ENCODE peak calls at places on chromosomes 4 and X, in six cellular contexts. O is GM10248, L is AG09319, I is endothelial cell of umbilical vein, P is HFFc6, V is left lung. S is an unnamed sample.

GRCh38 chr4:3870567-3870962 is 104.4 kb downstream of the ADRA2C start:
- DNase-seq in O (no peak), L (no peak), V (peak), I (no peak), P (no peak), S (no peak)

GRCh38 chrX:31331045-31331444 is 259.2 kb upstream of the FTHL17 start:
- DNase-seq in I (no peak), L (no peak), O (no peak), V (no peak), P (no peak), S (no peak)

GRCh38 chrX:132957211-132958085 is 981 bp downstream of the HS6ST2 start:
- DNase-seq in V (no peak), I (peak), O (no peak), L (no peak), P (no peak), S (peak)

GRCh38 chr4:161629694-161630441 is 533.9 kb downstream of the FSTL5 start:
- DNase-seq in L (no peak), V (no peak), P (no peak), I (peak), O (no peak), S (no peak)

GRCh38 chrX:13029341-13029740 is 15.1 kb downstream of the FAM9C start:
- DNase-seq in O (no peak), V (peak), P (peak), I (no peak), L (no peak), S (no peak)

GRCh38 chrX:47497274-47497673 is 14.3 kb upstream of the ZNF41 start:
- DNase-seq in L (no peak), I (peak), P (peak), V (no peak), O (no peak), S (no peak)

GRCh38 chrX:69551421-69552009 is 47.4 kb downstream of the NALF2 start:
- DNase-seq in L (no peak), P (no peak), O (no peak), V (no peak), I (no peak), S (no peak)

GRCh38 chrX:108464604-108465003 is 25.0 kb downstream of the COL4A5 start:
- DNase-seq in L (no peak), O (no peak), I (no peak), P (no peak), V (no peak), S (no peak)

GRCh38 chr4:80916770-80917169 is 113.7 kb upstream of the BMP3 start:
- DNase-seq in O (no peak), L (no peak), V (no peak), I (no peak), P (no peak), S (no peak)

GRCh38 chr4:105453550-105454201 is 20.2 kb downstream of the PPA2 start:
- DNase-seq in V (no peak), I (no peak), P (no peak), O (peak), L (no peak), S (no peak)
- TF ChIP-seq CTCF in V (no peak), I (no peak), P (no peak), O (no peak), L (no peak), S (no peak)

DNA sequence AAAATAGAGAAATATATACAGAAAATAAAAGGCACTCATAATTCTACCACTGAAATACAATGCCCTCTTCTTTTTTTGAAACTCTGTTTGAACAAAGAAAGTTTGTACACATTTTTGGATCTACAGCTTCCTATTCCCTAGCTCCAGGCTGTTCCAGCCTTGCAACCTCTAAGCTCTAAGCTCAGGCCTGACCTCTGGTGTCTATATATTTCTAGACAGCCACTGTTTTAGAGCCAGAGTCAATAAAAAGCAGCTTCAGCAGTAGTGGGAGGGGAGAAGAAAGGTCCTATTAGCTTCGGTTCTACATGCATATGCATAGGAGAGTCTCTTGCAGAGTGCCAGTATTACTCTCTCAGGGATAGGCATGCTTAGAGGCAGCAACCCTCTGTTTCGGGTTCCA is 39.7 kb downstream of the CLDN2 start:
- DNase-seq in V (no peak), O (no peak), L (no peak), P (peak), I (peak), S (no peak)
- TF ChIP-seq CTCF in V (no peak), O (no peak), L (peak), P (peak), I (peak), S (no peak)

GRCh38 chr4:66972087-66972486 is 573.2 kb downstream of the CENPC start:
- DNase-seq in I (no peak), O (no peak), P (no peak), V (no peak), L (no peak), S (no peak)
- TF ChIP-seq CTCF in I (no peak), O (no peak), P (no peak), V (no peak), L (no peak), S (no peak)

DNA sequence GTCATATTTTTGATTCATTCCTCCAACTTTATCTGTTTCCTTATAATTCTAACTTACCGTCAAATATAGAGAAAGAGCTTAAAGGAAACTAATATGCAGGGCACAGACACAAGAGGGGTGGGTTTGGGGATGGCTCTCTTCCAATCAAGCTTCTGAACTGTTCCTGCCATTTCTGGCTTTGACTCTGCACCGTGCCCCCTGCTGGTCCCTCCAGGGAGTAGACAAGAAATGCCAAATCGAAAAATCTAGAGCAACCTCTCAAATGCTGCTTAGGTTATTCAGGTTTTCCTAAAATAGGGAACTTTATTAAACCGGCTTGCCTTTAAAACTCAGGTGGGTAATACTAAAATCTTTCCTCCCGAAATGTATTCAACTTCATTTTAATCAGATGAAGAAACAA is 39.8 kb upstream of the VCX3A start:
- DNase-seq in O (no peak), I (no peak), L (no peak), P (no peak), V (no peak), S (no peak)
- TF ChIP-seq CTCF in O (no peak), I (no peak), L (no peak), P (no peak), V (no peak), S (no peak)

GRCh38 chrX:124863303-124863702 is 456.4 kb upstream of the TEX13C start:
- DNase-seq in I (no peak), V (no peak), L (no peak), P (no peak), O (no peak), S (no peak)
- TF ChIP-seq CTCF in I (no peak), V (no peak), L (no peak), P (no peak), O (no peak), S (no peak)

GRCh38 chrX:152821145-152821765 is 9.3 kb downstream of the CETN2 start:
- DNase-seq in I (peak), L (no peak), P (peak), O (no peak), V (no peak), S (no peak)
- TF ChIP-seq CTCF in I (peak), L (peak), P (peak), O (peak), V (peak), S (peak)

GRCh38 chr4:153573881-153574807 is 108.0 kb downstream of the TMEM131L start:
- DNase-seq in V (peak), L (peak), P (peak), O (peak), I (peak), S (no peak)
- TF ChIP-seq CTCF in V (peak), L (peak), P (peak), O (peak), I (peak), S (peak)